ENCODE peak calls at places on chromosome 11, in seven cellular contexts. X is stomach, U is heart left ventricle, O is HepG2, E is tibial nerve, A is esophagus squamous epithelium, G is NB4. T is an unnamed sample.

GRCh38 chr11:83725718-83726117 is 439.6 kb upstream of the CCDC90B start:
- DNase-seq in X (no peak), U (no peak), O (no peak), E (no peak), A (no peak), G (no peak), T (no peak)

GRCh38 chr11:107587306-107587979 is 3.5 kb upstream of the ELMOD1 start:
- DNase-seq in X (no peak), U (no peak), O (no peak), E (no peak), A (no peak), G (no peak), T (no peak)

GRCh38 chr11:126438272-126438671 is 82.8 kb downstream of the ST3GAL4 start:
- DNase-seq in X (no peak), U (peak; percentile 75), O (no peak), E (no peak), A (no peak), G (peak; percentile 68), T (no peak)

GRCh38 chr11:33668468-33668825 is 32.2 kb downstream of the C11orf91 start:
- DNase-seq in X (no peak), U (no peak), O (no peak), E (no peak), A (no peak), G (no peak), T (no peak)

GRCh38 chr11:78840190-78840589 is 265.5 kb upstream of the NARS2 start:
- DNase-seq in X (no peak), U (no peak), O (no peak), E (no peak), A (no peak), G (no peak), T (no peak)

GRCh38 chr11:87740968-87741367 is 434.3 kb downstream of the RAB38 start:
- DNase-seq in X (no peak), U (no peak), O (no peak), E (no peak), A (no peak), G (peak; percentile 35), T (no peak)

GRCh38 chr11:91435694-91436375 is 788.8 kb upstream of the FAT3 start:
- DNase-seq in X (peak; percentile 27), U (no peak), O (no peak), E (no peak), A (no peak), G (peak; percentile 16), T (no peak)

GRCh38 chr11:96152623-96153022 is 190.4 kb downstream of the MAML2 start:
- DNase-seq in X (no peak), U (no peak), O (no peak), E (no peak), A (no peak), G (no peak), T (no peak)

GRCh38 chr11:83523676-83524075 is 237.5 kb upstream of the CCDC90B start:
- DNase-seq in X (no peak), U (no peak), O (no peak), E (no peak), A (no peak), G (no peak), T (no peak)

GRCh38 chr11:12865871-12866595 is 143.1 kb upstream of the RASSF10 start:
- DNase-seq in X (no peak), U (no peak), O (no peak), E (no peak), A (no peak), G (no peak), T (no peak)

GRCh38 chr11:118792642-118793124 is 1.7 kb upstream of the DDX6 start:
- DNase-seq in X (peak; percentile 68), U (peak; percentile 74), O (peak; percentile 92), E (peak; percentile 22), A (peak; percentile 37), G (peak; percentile 98), T (peak; percentile 90)

GRCh38 chr11:69982675-69983570 is 95.2 kb upstream of the ANO1 start:
- DNase-seq in X (no peak), U (no peak), O (no peak), E (no peak), A (no peak), G (no peak), T (no peak)

GRCh38 chr11:20080032-20080685 is 80.1 kb downstream of the DBX1 start:
- DNase-seq in X (no peak), U (no peak), O (no peak), E (no peak), A (no peak), G (no peak), T (no peak)

GRCh38 chr11:116895053-116895757 is 57.8 kb upstream of the APOA1 start:
- DNase-seq in X (no peak), U (no peak), O (no peak), E (peak; percentile 27), A (no peak), G (peak; percentile 35), T (no peak)

GRCh38 chr11:132531921-132532320 is 1000.4 kb downstream of the OPCML start:
- DNase-seq in X (no peak), U (no peak), O (no peak), E (no peak), A (no peak), G (no peak), T (no peak)

GRCh38 chr11:64019106-64020031 is 16.4 kb upstream of the FLRT1 start:
- DNase-seq in X (peak; percentile 63), U (peak; percentile 64), O (no peak), E (no peak), A (no peak), G (no peak), T (no peak)

GRCh38 chr11:19079643-19080440 is 19.3 kb upstream of the MRGPRX2 start:
- DNase-seq in X (no peak), U (no peak), O (no peak), E (no peak), A (no peak), G (no peak), T (no peak)

GRCh38 chr11:33317662-33318061 is 60.5 kb downstream of the HIPK3 start:
- DNase-seq in X (no peak), U (no peak), O (no peak), E (no peak), A (no peak), G (no peak), T (no peak)

GRCh38 chr11:315051-315481 is 1.2 kb downstream of the IFITM1 start:
- DNase-seq in X (no peak), U (no peak), O (peak; percentile 25), E (no peak), A (no peak), G (no peak), T (no peak)

GRCh38 chr11:312092-312816 is 1.6 kb upstream of the IFITM1 start:
- DNase-seq in X (no peak), U (no peak), O (no peak), E (no peak), A (no peak), G (no peak), T (no peak)

GRCh38 chr11:315516-315994 is 1.7 kb downstream of the IFITM1 start:
- DNase-seq in X (no peak), U (no peak), O (no peak), E (no peak), A (no peak), G (no peak), T (no peak)

GRCh38 chr11:313304-313786 is 495 bp upstream of the IFITM1 start:
- DNase-seq in X (no peak), U (no peak), O (no peak), E (no peak), A (no peak), G (peak; percentile 55), T (no peak)

GRCh38 chr11:313787-314547 is at the start of gene IFITM1:
- DNase-seq in X (no peak), U (no peak), O (no peak), E (no peak), A (no peak), G (peak; percentile 87), T (no peak)
- H3K4me3 ChIP-seq in X (peak within 1 kb of the TSS; percentile 43), U (peak within 1 kb of the TSS; percentile 89), O (peak within 1 kb of the TSS; percentile 44), E (peak within 1 kb of the TSS; percentile 41), A (peak within 1 kb of the TSS; percentile 51), G (peak within 1 kb of the TSS; percentile 73), T (peak within 1 kb of the TSS; percentile 31)

GRCh38 chr11:68370211-68371111 is 58.1 kb downstream of the LRP5 start:
- DNase-seq in X (no peak), U (no peak), O (no peak), E (no peak), A (no peak), G (no peak), T (no peak)
- TF ChIP-seq POLR2A in X (no peak), U (peak; percentile 17), O (no peak), E (no peak), A (no peak), G (no peak), T (no peak)

GRCh38 chr11:28521075-28521474 is 412.9 kb downstream of the METTL15 start:
- DNase-seq in X (no peak), U (no peak), O (no peak), E (no peak), A (no peak), G (no peak), T (no peak)

GRCh38 chr11:28525636-28526405 is 417.6 kb downstream of the METTL15 start:
- DNase-seq in X (no peak), U (no peak), O (no peak), E (no peak), A (no peak), G (no peak), T (no peak)

GRCh38 chr11:28526406-28526751 is 418.2 kb downstream of the METTL15 start:
- DNase-seq in X (no peak), U (no peak), O (no peak), E (no peak), A (no peak), G (peak; percentile 1), T (no peak)

GRCh38 chr11:28520291-28520690 is 412.1 kb downstream of the METTL15 start:
- DNase-seq in X (no peak), U (no peak), O (no peak), E (no peak), A (no peak), G (no peak), T (no peak)

DNA sequence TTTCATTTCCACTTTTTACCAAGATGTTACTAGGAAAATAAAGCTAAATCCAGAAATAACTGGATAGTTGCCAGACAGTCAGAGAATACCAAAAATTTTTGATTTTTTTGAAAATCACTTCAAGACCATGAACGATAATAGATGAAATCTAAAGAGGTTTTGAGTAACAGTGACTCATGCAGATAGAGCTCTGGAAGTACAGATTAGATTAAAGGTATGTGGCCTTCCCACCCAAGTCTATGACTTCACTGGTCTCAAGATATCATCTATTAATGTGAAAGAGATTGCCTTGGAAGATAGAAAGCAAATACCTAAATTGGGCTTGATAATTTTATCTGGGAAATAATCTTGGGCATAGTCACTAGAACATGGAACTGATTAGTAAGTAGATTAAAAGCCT is 415.9 kb downstream of the METTL15 start:
- DNase-seq in X (no peak), U (no peak), O (no peak), E (no peak), A (no peak), G (no peak), T (no peak)
- TF ChIP-seq CTCF in X (no peak), U (no peak), O (no peak), E (no peak), A (no peak), G (no peak), T (no peak)

DNA sequence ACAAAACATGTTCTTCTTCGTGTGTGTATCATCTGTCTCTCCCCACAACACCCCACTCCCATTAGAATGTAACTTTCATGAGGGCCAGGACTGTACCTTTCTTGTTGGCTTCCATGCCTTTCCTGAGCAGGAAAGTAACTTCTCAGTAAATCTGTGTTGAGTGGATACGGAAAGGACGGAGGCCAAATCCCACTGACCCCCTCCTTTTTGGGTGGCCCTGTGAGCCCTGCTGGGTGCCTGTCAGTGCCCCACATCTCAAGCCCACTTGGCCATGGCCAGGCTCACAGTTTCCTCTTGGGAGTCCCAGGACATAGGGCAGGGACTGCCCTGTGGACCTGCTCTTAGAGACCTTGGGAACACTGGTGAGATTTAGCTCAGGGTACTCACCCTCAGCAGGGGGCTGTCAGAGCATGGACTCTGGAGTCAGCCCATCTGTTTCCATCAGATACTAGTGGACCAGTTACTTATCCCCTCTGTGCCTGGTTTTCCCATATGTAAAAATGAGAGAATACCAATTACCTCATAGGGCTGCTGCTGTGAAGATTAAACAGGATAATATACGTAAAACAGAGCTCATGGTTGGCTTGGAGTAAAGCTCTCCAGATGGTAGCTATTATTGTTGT is 1.1 kb upstream of the C11orf96 start:
- DNase-seq in X (no peak), U (no peak), O (no peak), E (no peak), A (no peak), G (no peak), T (no peak)
- H3K4me3 ChIP-seq in X (peak overlapping the region; percentile 78), U (peak overlapping the region; percentile 69), O (no peak overlapping the region), E (peak overlapping the region; percentile 39), A (peak overlapping the region; percentile 49), G (no peak overlapping the region), T (no peak overlapping the region)